ENCODE peak calls at places on chromosomes 3 and 15, in ten cellular contexts. D, J, G, C, R, H, V, T, Y and E are unnamed samples.

GRCh38 chr15:79923068-79923514 is 26.3 kb upstream of the MTHFS start:
- DNase-seq in D (peak), J (peak), G (peak), C (peak), R (peak), H (peak), V (peak), T (peak), Y (no peak), E (peak)

GRCh38 chr3:15660055-15660940 is 58.8 kb downstream of the BTD start:
- DNase-seq in D (no peak), J (no peak), G (no peak), C (no peak), R (no peak), H (no peak), V (no peak), T (no peak), Y (no peak), E (no peak)

GRCh38 chr3:29914861-29915524 is 634.1 kb downstream of the RBMS3 start:
- DNase-seq in D (peak), J (peak), G (no peak), C (no peak), R (peak), H (no peak), V (peak), T (no peak), Y (no peak), E (no peak)

GRCh38 chr15:41183580-41183979 is 47.0 kb downstream of the EXD1 start:
- DNase-seq in D (no peak), J (peak), G (no peak), C (no peak), R (peak), H (no peak), V (peak), T (no peak), Y (no peak), E (no peak)

GRCh38 chr3:63912768-63913588 is 795 bp upstream of the SCAANT1 start:
- DNase-seq in D (peak), J (peak), G (peak), C (no peak), R (peak), H (peak), V (peak), T (peak), Y (no peak), E (peak)

GRCh38 chr15:99615460-99615859 is 49.7 kb downstream of the MEF2A start:
- DNase-seq in D (no peak), J (no peak), G (no peak), C (no peak), R (no peak), H (no peak), V (no peak), T (no peak), Y (no peak), E (no peak)

GRCh38 chr15:50828610-50829206 is 63.2 kb upstream of the SPPL2A start:
- DNase-seq in D (peak), J (peak), G (no peak), C (no peak), R (peak), H (no peak), V (peak), T (peak), Y (no peak), E (no peak)

GRCh38 chr3:79983063-79983561 is 215.3 kb upstream of the ROBO1 start:
- DNase-seq in D (no peak), J (peak), G (no peak), C (no peak), R (no peak), H (no peak), V (no peak), T (no peak), Y (no peak), E (no peak)

GRCh38 chr3:116927918-116928317 is 218.3 kb downstream of the TUSC7 start:
- DNase-seq in D (no peak), J (no peak), G (no peak), C (no peak), R (no peak), H (no peak), V (no peak), T (no peak), Y (no peak), E (no peak)

GRCh38 chr15:40508216-40508615 is 37.4 kb downstream of the CHST14 start:
- DNase-seq in D (no peak), J (no peak), G (peak), C (no peak), R (no peak), H (no peak), V (no peak), T (no peak), Y (no peak), E (no peak)

GRCh38 chr3:147420361-147421183 is 11.4 kb downstream of the ZIC1 start:
- DNase-seq in D (no peak), J (no peak), G (no peak), C (no peak), R (no peak), H (no peak), V (no peak), T (no peak), Y (no peak), E (no peak)

GRCh38 chr15:99438222-99438592 is 127.6 kb upstream of the MEF2A start:
- DNase-seq in D (no peak), J (no peak), G (peak), C (no peak), R (no peak), H (no peak), V (no peak), T (no peak), Y (no peak), E (no peak)

GRCh38 chr15:76286231-76286879 is 24.9 kb downstream of the ETFA start:
- DNase-seq in D (no peak), J (peak), G (no peak), C (no peak), R (no peak), H (no peak), V (peak), T (no peak), Y (no peak), E (no peak)

GRCh38 chr15:28153492-28154119 is 54.5 kb upstream of the OCA2 start:
- DNase-seq in D (no peak), J (no peak), G (no peak), C (no peak), R (no peak), H (no peak), V (no peak), T (no peak), Y (no peak), E (no peak)

GRCh38 chr3:150146891-150147761 is 176.4 kb upstream of the PFN2 start:
- DNase-seq in D (peak), J (peak), G (no peak), C (no peak), R (peak), H (peak), V (peak), T (peak), Y (no peak), E (no peak)

GRCh38 chr3:184336484-184337230 is 743 bp upstream of the FAM131A start:
- DNase-seq in D (peak), J (peak), G (no peak), C (no peak), R (peak), H (peak), V (peak), T (no peak), Y (peak), E (no peak)

GRCh38 chr3:151362798-151363197 is 21.8 kb downstream of the P2RY12 start:
- DNase-seq in D (no peak), J (peak), G (no peak), C (no peak), R (no peak), H (no peak), V (no peak), T (no peak), Y (no peak), E (no peak)

GRCh38 chr3:178267158-178267838 is 268.9 kb upstream of the KCNMB2 start:
- DNase-seq in D (no peak), J (no peak), G (no peak), C (no peak), R (peak), H (no peak), V (no peak), T (no peak), Y (no peak), E (no peak)

GRCh38 chr15:70356919-70357318 is 259.2 kb upstream of the TLE3 start:
- DNase-seq in D (no peak), J (peak), G (peak), C (no peak), R (peak), H (no peak), V (no peak), T (no peak), Y (no peak), E (no peak)

GRCh38 chr3:46903341-46904302 is 26.1 kb downstream of the PTH1R start:
- DNase-seq in D (peak), J (peak), G (no peak), C (no peak), R (peak), H (no peak), V (peak), T (peak), Y (no peak), E (no peak)

GRCh38 chr3:114447950-114448479 is 154.2 kb downstream of the TIGIT start:
- DNase-seq in D (no peak), J (no peak), G (no peak), C (no peak), R (no peak), H (no peak), V (no peak), T (no peak), Y (no peak), E (no peak)

GRCh38 chr3:131543714-131544113 is 40.9 kb upstream of the MRPL3 start:
- DNase-seq in D (peak), J (peak), G (no peak), C (no peak), R (peak), H (no peak), V (peak), T (peak), Y (no peak), E (no peak)

GRCh38 chr3:129688310-129688895 is 81.9 kb upstream of the PLXND1 start:
- DNase-seq in D (peak), J (peak), G (no peak), C (peak), R (peak), H (peak), V (peak), T (peak), Y (peak), E (no peak)

GRCh38 chr3:146796078-146796477 is 190.9 kb upstream of the PLSCR5 start:
- DNase-seq in D (no peak), J (peak), G (no peak), C (no peak), R (no peak), H (no peak), V (no peak), T (no peak), Y (no peak), E (no peak)

GRCh38 chr3:128323206-128324081 is 143.2 kb downstream of the DNAJB8 start:
- DNase-seq in D (no peak), J (no peak), G (peak), C (peak), R (no peak), H (no peak), V (no peak), T (no peak), Y (no peak), E (no peak)

GRCh38 chr3:43638594-43639447 is 17.0 kb upstream of the ANO10 start:
- DNase-seq in D (peak), J (no peak), G (peak), C (peak), R (peak), H (peak), V (peak), T (peak), Y (no peak), E (no peak)